ENCODE peak calls at places on chromosome 15, in nine cellular contexts. D is neural progenitor cell, P is left ventricle myocardium inferior, I is HFFc6, L is mucosa of descending colon, T is choroid plexus epithelial cell, V is astrocyte of the spinal cord, Z is body of pancreas, N is hepatocyte. R is an unnamed sample.

GRCh38 chr15:62533687-62534086 is 368.6 kb upstream of the C2CD4B start:
- DNase-seq in D (peak), P (no peak), I (no peak), L (no peak), T (no peak), V (no peak), Z (no peak), N (no peak), R (no peak)

GRCh38 chr15:66720206-66721010 is 18.4 kb downstream of the SMAD6 start:
- DNase-seq in D (no peak), P (no peak), I (peak), L (no peak), T (peak), V (peak), Z (no peak), N (peak), R (no peak)

GRCh38 chr15:96514607-96515285 is 184.2 kb downstream of the NR2F2 start:
- DNase-seq in D (no peak), P (no peak), I (no peak), L (no peak), T (no peak), V (no peak), Z (no peak), N (no peak), R (no peak)

GRCh38 chr15:48802257-48802656 is 8.6 kb downstream of the CEP152 start:
- DNase-seq in D (no peak), P (no peak), I (no peak), L (no peak), T (no peak), V (no peak), Z (no peak), N (no peak), R (no peak)

GRCh38 chr15:46786886-46787285 is 930.4 kb upstream of the SEMA6D start:
- DNase-seq in D (peak), P (no peak), I (no peak), L (no peak), T (no peak), V (no peak), Z (peak), N (peak), R (no peak)

GRCh38 chr15:88232771-88233170 is 23.8 kb downstream of the NTRK3 start:
- DNase-seq in D (no peak), P (no peak), I (no peak), L (no peak), T (no peak), V (no peak), Z (no peak), N (no peak), R (peak)

GRCh38 chr15:63473999-63474809 is 30.2 kb upstream of the USP3 start:
- DNase-seq in D (peak), P (no peak), I (peak), L (peak), T (peak), V (peak), Z (peak), N (peak), R (peak)

GRCh38 chr15:39491115-39491916 is 89.6 kb upstream of the THBS1 start:
- DNase-seq in D (no peak), P (no peak), I (no peak), L (no peak), T (no peak), V (no peak), Z (no peak), N (no peak), R (no peak)

GRCh38 chr15:42491540-42492225 is 742 bp upstream of the ZNF106 start:
- DNase-seq in D (no peak), P (no peak), I (peak), L (no peak), T (peak), V (peak), Z (no peak), N (peak), R (no peak)

GRCh38 chr15:45200799-45201556 is 13.2 kb upstream of the SHF start:
- DNase-seq in D (peak), P (peak), I (peak), L (peak), T (peak), V (peak), Z (peak), N (peak), R (peak)

GRCh38 chr15:33988384-33988783 is 20.1 kb downstream of the CHRM5 start:
- DNase-seq in D (no peak), P (no peak), I (no peak), L (no peak), T (peak), V (no peak), Z (no peak), N (no peak), R (no peak)

GRCh38 chr15:76939715-76940114 is 8.2 kb downstream of the RCN2 start:
- DNase-seq in D (no peak), P (no peak), I (no peak), L (no peak), T (peak), V (peak), Z (no peak), N (no peak), R (no peak)

GRCh38 chr15:97745481-97746071 is 214.9 kb upstream of the ARRDC4 start:
- DNase-seq in D (peak), P (no peak), I (no peak), L (peak), T (peak), V (no peak), Z (peak), N (peak), R (peak)

GRCh38 chr15:100338971-100339444 is 2.8 kb downstream of the ADAMTS17 start:
- DNase-seq in D (peak), P (no peak), I (no peak), L (peak), T (peak), V (peak), Z (peak), N (peak), R (peak)
- TF ChIP-seq CTCF in D (peak), P (peak), I (peak), L (peak), T (peak), V (peak), Z (peak), N (peak), R (peak)

DNA sequence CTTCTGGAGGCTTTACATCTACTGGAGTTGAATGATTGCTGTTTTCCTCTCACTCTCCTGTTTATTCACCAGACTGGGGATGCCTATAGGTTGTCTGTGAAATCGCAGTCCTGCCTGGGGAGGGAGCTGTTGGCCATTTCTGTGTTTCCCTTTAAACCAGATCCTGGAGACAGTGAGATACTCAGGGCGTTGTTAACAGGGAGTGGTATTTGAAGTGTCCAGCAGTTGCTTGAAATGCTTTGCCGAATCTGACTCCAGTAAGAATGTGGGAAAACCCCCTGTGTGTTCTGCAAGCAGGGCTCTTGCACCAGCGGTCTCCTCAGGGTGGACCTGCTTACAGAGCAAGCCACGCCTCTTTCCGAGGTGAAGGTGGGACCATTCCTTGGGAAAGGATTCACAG is 4.3 kb upstream of the LRRK1 start:
- DNase-seq in D (peak), P (no peak), I (peak), L (no peak), T (peak), V (no peak), Z (no peak), N (no peak), R (no peak)
- TF ChIP-seq CTCF in D (peak), P (no peak), I (peak), L (no peak), T (peak), V (peak), Z (no peak), N (peak), R (peak)

GRCh38 chr15:79209690-79210089 is 72.8 kb upstream of the ANKRD34C start:
- DNase-seq in D (peak), P (no peak), I (no peak), L (no peak), T (no peak), V (no peak), Z (no peak), N (peak), R (peak)

GRCh38 chr15:79208179-79208578 is 74.3 kb upstream of the ANKRD34C start:
- DNase-seq in D (no peak), P (no peak), I (no peak), L (no peak), T (no peak), V (no peak), Z (no peak), N (no peak), R (no peak)

GRCh38 chr15:79212589-79213139 is 69.9 kb upstream of the ANKRD34C start:
- DNase-seq in D (peak), P (no peak), I (no peak), L (no peak), T (no peak), V (no peak), Z (no peak), N (no peak), R (no peak)

GRCh38 chr15:79206940-79207339 is 75.6 kb upstream of the ANKRD34C start:
- DNase-seq in D (no peak), P (no peak), I (no peak), L (no peak), T (no peak), V (no peak), Z (no peak), N (no peak), R (no peak)

DNA sequence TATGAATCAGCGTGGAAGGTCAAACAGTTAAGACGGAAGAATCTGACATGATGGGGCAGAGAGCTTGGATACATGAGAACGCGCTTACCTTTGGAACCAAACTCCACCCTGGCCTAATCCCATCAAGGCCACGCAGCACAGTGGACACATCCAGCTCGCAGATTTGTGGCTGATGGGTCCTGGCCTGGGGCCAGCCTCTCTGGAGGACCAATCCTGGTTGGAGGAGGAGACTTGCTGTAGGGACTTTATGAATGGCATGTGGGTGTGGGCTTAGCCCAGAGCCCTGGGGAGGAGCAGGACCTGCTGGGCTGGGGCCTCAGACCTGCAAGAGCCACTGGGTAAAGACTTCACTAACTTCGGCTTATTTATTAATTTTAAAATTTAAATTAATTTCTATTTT is 73.4 kb upstream of the ANKRD34C start:
- DNase-seq in D (no peak), P (no peak), I (no peak), L (no peak), T (no peak), V (no peak), Z (peak), N (no peak), R (no peak)
- TF ChIP-seq CTCF in D (no peak), P (no peak), I (no peak), L (no peak), T (no peak), V (no peak), Z (no peak), N (no peak), R (no peak)

GRCh38 chr15:91589360-91589759 is 264.1 kb upstream of the SLCO3A1 start:
- DNase-seq in D (no peak), P (no peak), I (no peak), L (no peak), T (no peak), V (no peak), Z (no peak), N (no peak), R (no peak)
- TF ChIP-seq CTCF in D (peak), P (no peak), I (no peak), L (no peak), T (no peak), V (no peak), Z (no peak), N (no peak), R (no peak)

GRCh38 chr15:71716990-71717389 is 93.4 kb upstream of the NR2E3 start:
- DNase-seq in D (no peak), P (no peak), I (peak), L (no peak), T (peak), V (peak), Z (no peak), N (no peak), R (no peak)
- TF ChIP-seq CTCF in D (no peak), P (no peak), I (no peak), L (no peak), T (no peak), V (no peak), Z (no peak), N (no peak), R (no peak)

DNA sequence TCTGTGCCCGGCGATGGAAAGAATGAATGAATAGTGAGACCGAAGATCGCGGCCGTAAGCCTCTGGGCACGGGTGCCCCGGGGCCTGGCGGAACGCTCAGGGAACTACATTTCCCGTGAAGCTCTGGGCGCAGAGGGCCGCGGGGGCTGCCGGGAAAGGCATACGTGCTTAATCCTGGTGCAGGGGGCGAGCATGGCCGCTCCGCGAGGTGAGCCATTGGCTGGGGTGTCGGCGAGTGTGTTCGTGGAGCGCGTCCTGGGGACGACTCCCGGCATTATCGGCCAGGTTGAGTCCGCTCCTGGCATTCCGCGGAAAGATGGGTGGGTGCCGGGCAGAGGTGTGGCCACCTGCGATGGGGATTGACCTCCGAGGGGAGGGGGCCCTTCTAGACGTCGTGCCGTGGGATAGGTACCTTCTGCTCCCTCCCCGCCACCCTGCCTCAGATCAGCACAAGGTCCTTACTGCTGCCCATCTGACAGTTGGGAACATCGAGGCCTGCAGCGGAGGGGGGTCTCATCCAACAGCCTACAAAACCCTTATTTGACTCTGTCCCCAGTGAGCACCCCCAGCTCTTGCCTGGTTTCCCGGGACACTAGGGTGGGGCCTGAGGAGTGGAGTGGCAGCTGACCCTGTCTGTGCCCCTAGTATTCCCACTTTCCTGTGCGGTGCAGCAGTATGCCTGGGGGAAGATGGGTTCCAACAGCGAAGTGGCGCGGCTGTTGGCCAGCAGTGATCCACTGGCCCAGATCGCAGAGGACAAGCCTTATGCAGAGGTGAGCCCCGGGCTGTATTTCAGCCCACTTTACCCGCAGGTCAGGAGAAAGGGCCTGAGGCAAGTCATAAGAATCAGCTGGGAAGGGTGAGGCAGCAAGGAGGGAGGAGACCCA is at the start of gene MPI:
- DNase-seq in D (peak), P (peak), I (peak), L (peak), T (peak), V (peak), Z (peak), N (peak), R (peak)
- TF ChIP-seq CTCF in D (no peak), P (peak), I (no peak), L (no peak), T (no peak), V (no peak), Z (no peak), N (no peak), R (no peak)

R was measured in nephron progenitor cell.